ENCODE peak calls at places on chromosomes 5 and 9, in eight cellular contexts. One of them, this sample, is unnamed.

GRCh38 chr5:140141241-140141640 is 15.5 kb downstream of the IGIP start:
- DNase-seq in upper lobe of right lung: no peak
- DNase-seq in left lung: no peak
- DNase-seq in body of pancreas: no peak
- DNase-seq in ovary: no peak
- DNase-seq in hepatocyte: no peak
- DNase-seq in AG10803: peak
- DNase-seq in stomach: no peak
- DNase-seq in this sample: peak

GRCh38 chr5:3512291-3512690 is 83.3 kb upstream of the IRX1 start:
- DNase-seq in upper lobe of right lung: no peak
- DNase-seq in left lung: no peak
- DNase-seq in body of pancreas: no peak
- DNase-seq in ovary: no peak
- DNase-seq in hepatocyte: no peak
- DNase-seq in AG10803: no peak
- DNase-seq in stomach: no peak
- DNase-seq in this sample: no peak

GRCh38 chr9:72557549-72557948 is 36.1 kb downstream of the TMC1 start:
- DNase-seq in upper lobe of right lung: no peak
- DNase-seq in left lung: no peak
- DNase-seq in body of pancreas: peak
- DNase-seq in ovary: no peak
- DNase-seq in hepatocyte: peak
- DNase-seq in AG10803: peak
- DNase-seq in stomach: no peak
- DNase-seq in this sample: peak

GRCh38 chr9:117839862-117840261 is 135.7 kb downstream of the TLR4 start:
- DNase-seq in upper lobe of right lung: no peak
- DNase-seq in left lung: no peak
- DNase-seq in body of pancreas: no peak
- DNase-seq in ovary: no peak
- DNase-seq in hepatocyte: no peak
- DNase-seq in AG10803: no peak
- DNase-seq in stomach: no peak
- DNase-seq in this sample: no peak

GRCh38 chr9:37121881-37122280 is 1.5 kb downstream of the ZCCHC7 start:
- DNase-seq in upper lobe of right lung: no peak
- DNase-seq in left lung: no peak
- DNase-seq in body of pancreas: no peak
- DNase-seq in ovary: no peak
- DNase-seq in hepatocyte: no peak
- DNase-seq in AG10803: peak
- DNase-seq in stomach: no peak
- DNase-seq in this sample: no peak

GRCh38 chr9:110753734-110754231 is 85.2 kb downstream of the MUSK start:
- DNase-seq in upper lobe of right lung: no peak
- DNase-seq in left lung: no peak
- DNase-seq in body of pancreas: no peak
- DNase-seq in ovary: no peak
- DNase-seq in hepatocyte: no peak
- DNase-seq in AG10803: peak
- DNase-seq in stomach: no peak
- DNase-seq in this sample: peak

GRCh38 chr9:137146527-137146918 is 7.6 kb downstream of the GRIN1 start:
- DNase-seq in upper lobe of right lung: peak
- DNase-seq in left lung: peak
- DNase-seq in body of pancreas: no peak
- DNase-seq in ovary: no peak
- DNase-seq in hepatocyte: no peak
- DNase-seq in AG10803: no peak
- DNase-seq in stomach: no peak
- DNase-seq in this sample: no peak

GRCh38 chr5:103465891-103466290 is 96.7 kb downstream of the NUDT12 start:
- DNase-seq in upper lobe of right lung: no peak
- DNase-seq in left lung: no peak
- DNase-seq in body of pancreas: no peak
- DNase-seq in ovary: no peak
- DNase-seq in hepatocyte: no peak
- DNase-seq in AG10803: peak
- DNase-seq in stomach: no peak
- DNase-seq in this sample: no peak

GRCh38 chr5:132055808-132056609 is 4.4 kb upstream of the IL3 start:
- DNase-seq in upper lobe of right lung: peak
- DNase-seq in left lung: peak
- DNase-seq in body of pancreas: no peak
- DNase-seq in ovary: peak
- DNase-seq in hepatocyte: no peak
- DNase-seq in AG10803: no peak
- DNase-seq in stomach: peak
- DNase-seq in this sample: no peak

GRCh38 chr5:111372799-111373198 is 139.5 kb downstream of the STARD4 start:
- DNase-seq in upper lobe of right lung: no peak
- DNase-seq in left lung: no peak
- DNase-seq in body of pancreas: no peak
- DNase-seq in ovary: no peak
- DNase-seq in hepatocyte: no peak
- DNase-seq in AG10803: no peak
- DNase-seq in stomach: no peak
- DNase-seq in this sample: no peak

GRCh38 chr5:22250528-22250927 is 602.6 kb downstream of the CDH12 start:
- DNase-seq in upper lobe of right lung: no peak
- DNase-seq in left lung: no peak
- DNase-seq in body of pancreas: no peak
- DNase-seq in ovary: no peak
- DNase-seq in hepatocyte: no peak
- DNase-seq in AG10803: no peak
- DNase-seq in stomach: no peak
- DNase-seq in this sample: no peak

GRCh38 chr9:14318934-14319513 is 5.1 kb upstream of the NFIB start:
- DNase-seq in upper lobe of right lung: no peak
- DNase-seq in left lung: no peak
- DNase-seq in body of pancreas: no peak
- DNase-seq in ovary: no peak
- DNase-seq in hepatocyte: no peak
- DNase-seq in AG10803: no peak
- DNase-seq in stomach: no peak
- DNase-seq in this sample: no peak
- TF ChIP-seq CTCF in upper lobe of right lung: no peak
- TF ChIP-seq CTCF in left lung: no peak
- TF ChIP-seq CTCF in body of pancreas: no peak
- TF ChIP-seq CTCF in ovary: no peak
- TF ChIP-seq CTCF in hepatocyte: no peak
- TF ChIP-seq CTCF in AG10803: no peak
- TF ChIP-seq CTCF in stomach: no peak
- TF ChIP-seq CTCF in this sample: no peak

GRCh38 chr5:134873494-134873893 is 677 bp upstream of the TXNDC15 start:
- DNase-seq in upper lobe of right lung: no peak
- DNase-seq in left lung: no peak
- DNase-seq in body of pancreas: no peak
- DNase-seq in ovary: no peak
- DNase-seq in hepatocyte: no peak
- DNase-seq in AG10803: no peak
- DNase-seq in stomach: no peak
- DNase-seq in this sample: no peak
- H3K4me3 ChIP-seq in upper lobe of right lung: peak
- H3K4me3 ChIP-seq in left lung: peak
- H3K4me3 ChIP-seq in body of pancreas: no peak
- H3K4me3 ChIP-seq in ovary: no peak
- H3K4me3 ChIP-seq in hepatocyte: peak
- H3K4me3 ChIP-seq in AG10803: no peak
- H3K4me3 ChIP-seq in stomach: peak
- H3K4me3 ChIP-seq in this sample: no peak

DNA sequence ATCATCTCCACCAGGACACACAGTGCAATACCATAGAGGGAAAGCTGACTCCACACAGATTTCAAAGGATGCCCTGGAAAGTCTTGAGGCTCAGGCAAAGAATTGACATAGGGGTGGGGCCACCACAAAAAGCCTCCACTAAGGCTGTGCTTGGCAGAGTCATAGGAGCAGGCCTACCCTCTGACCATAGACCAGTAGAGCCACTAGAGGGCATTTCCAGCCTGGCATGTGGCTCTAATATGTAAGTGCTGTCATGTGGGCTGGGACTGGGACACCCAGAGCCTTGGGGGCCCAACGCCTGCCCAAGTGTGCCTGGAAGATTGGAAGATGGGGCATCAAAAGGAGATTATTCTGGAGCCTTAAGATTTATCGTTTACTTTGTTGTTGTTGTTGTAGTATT is 726.0 kb downstream of the DNAH5 start:
- DNase-seq in upper lobe of right lung: no peak
- DNase-seq in left lung: no peak
- DNase-seq in body of pancreas: no peak
- DNase-seq in ovary: no peak
- DNase-seq in hepatocyte: peak
- DNase-seq in AG10803: no peak
- DNase-seq in stomach: no peak
- DNase-seq in this sample: no peak
- TF ChIP-seq CTCF in upper lobe of right lung: no peak
- TF ChIP-seq CTCF in left lung: no peak
- TF ChIP-seq CTCF in body of pancreas: no peak
- TF ChIP-seq CTCF in ovary: no peak
- TF ChIP-seq CTCF in hepatocyte: peak
- TF ChIP-seq CTCF in AG10803: peak
- TF ChIP-seq CTCF in stomach: no peak
- TF ChIP-seq CTCF in this sample: no peak

DNA sequence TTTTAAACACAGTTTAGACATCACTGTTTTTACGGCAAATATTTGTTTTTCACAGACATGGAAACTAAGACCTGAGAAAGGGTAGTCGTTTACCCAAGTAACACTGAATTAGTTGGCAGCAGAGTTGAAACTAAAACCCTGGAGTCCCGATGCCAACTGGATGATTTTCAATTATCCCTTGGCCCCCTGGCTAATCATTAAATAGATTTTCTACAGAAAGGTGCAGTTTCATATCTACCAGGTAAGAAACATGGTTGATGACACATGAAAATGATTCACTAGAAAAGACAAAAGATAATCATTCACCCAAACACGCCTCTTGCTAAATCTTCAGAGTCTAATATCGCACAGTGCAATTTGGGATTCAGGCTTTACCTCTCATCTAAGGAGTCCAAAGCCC is 136.9 kb downstream of the SEMA5A start:
- DNase-seq in upper lobe of right lung: no peak
- DNase-seq in left lung: no peak
- DNase-seq in body of pancreas: peak
- DNase-seq in ovary: no peak
- DNase-seq in hepatocyte: peak
- DNase-seq in AG10803: no peak
- DNase-seq in stomach: no peak
- DNase-seq in this sample: no peak
- H3K4me3 ChIP-seq in upper lobe of right lung: no peak
- H3K4me3 ChIP-seq in left lung: no peak
- H3K4me3 ChIP-seq in body of pancreas: no peak
- H3K4me3 ChIP-seq in ovary: no peak
- H3K4me3 ChIP-seq in hepatocyte: no peak
- H3K4me3 ChIP-seq in AG10803: no peak
- H3K4me3 ChIP-seq in stomach: no peak
- H3K4me3 ChIP-seq in this sample: no peak

GRCh38 chr9:17793713-17794622 is 215.1 kb downstream of the SH3GL2 start:
- DNase-seq in upper lobe of right lung: no peak
- DNase-seq in left lung: no peak
- DNase-seq in body of pancreas: peak
- DNase-seq in ovary: no peak
- DNase-seq in hepatocyte: peak
- DNase-seq in AG10803: peak
- DNase-seq in stomach: no peak
- DNase-seq in this sample: peak
- TF ChIP-seq CTCF in upper lobe of right lung: no peak
- TF ChIP-seq CTCF in left lung: no peak
- TF ChIP-seq CTCF in body of pancreas: no peak
- TF ChIP-seq CTCF in ovary: no peak
- TF ChIP-seq CTCF in hepatocyte: peak
- TF ChIP-seq CTCF in AG10803: no peak
- TF ChIP-seq CTCF in stomach: no peak
- TF ChIP-seq CTCF in this sample: no peak

GRCh38 chr5:174311531-174312269 is 266.2 kb downstream of the NSG2 start:
- DNase-seq in upper lobe of right lung: peak
- DNase-seq in left lung: peak
- DNase-seq in body of pancreas: peak
- DNase-seq in ovary: peak
- DNase-seq in hepatocyte: peak
- DNase-seq in AG10803: peak
- DNase-seq in stomach: peak
- DNase-seq in this sample: peak

GRCh38 chr5:174311121-174311520 is 265.6 kb downstream of the NSG2 start:
- DNase-seq in upper lobe of right lung: peak
- DNase-seq in left lung: no peak
- DNase-seq in body of pancreas: no peak
- DNase-seq in ovary: no peak
- DNase-seq in hepatocyte: no peak
- DNase-seq in AG10803: no peak
- DNase-seq in stomach: no peak
- DNase-seq in this sample: no peak

GRCh38 chr5:174313615-174314014 is 268.1 kb downstream of the NSG2 start:
- DNase-seq in upper lobe of right lung: peak
- DNase-seq in left lung: peak
- DNase-seq in body of pancreas: no peak
- DNase-seq in ovary: no peak
- DNase-seq in hepatocyte: no peak
- DNase-seq in AG10803: no peak
- DNase-seq in stomach: no peak
- DNase-seq in this sample: no peak

GRCh38 chr5:174312641-174313040 is 267.1 kb downstream of the NSG2 start:
- DNase-seq in upper lobe of right lung: peak
- DNase-seq in left lung: peak
- DNase-seq in body of pancreas: no peak
- DNase-seq in ovary: no peak
- DNase-seq in hepatocyte: no peak
- DNase-seq in AG10803: no peak
- DNase-seq in stomach: no peak
- DNase-seq in this sample: no peak

GRCh38 chr5:174312270-174312617 is 266.7 kb downstream of the NSG2 start:
- DNase-seq in upper lobe of right lung: no peak
- DNase-seq in left lung: no peak
- DNase-seq in body of pancreas: no peak
- DNase-seq in ovary: no peak
- DNase-seq in hepatocyte: no peak
- DNase-seq in AG10803: no peak
- DNase-seq in stomach: no peak
- DNase-seq in this sample: no peak
- H3K4me3 ChIP-seq in upper lobe of right lung: no peak
- H3K4me3 ChIP-seq in left lung: no peak
- H3K4me3 ChIP-seq in body of pancreas: no peak
- H3K4me3 ChIP-seq in ovary: no peak
- H3K4me3 ChIP-seq in hepatocyte: no peak
- H3K4me3 ChIP-seq in AG10803: no peak
- H3K4me3 ChIP-seq in stomach: peak
- H3K4me3 ChIP-seq in this sample: no peak

This sample was measured in fibroblast of villous mesenchyme.